ENCODE peak calls at places on chromosomes 2 and 18, in six cellular contexts. One of them, this sample, is unnamed.

GRCh38 chr2:70039366-70039765 is 47.9 kb upstream of the PCBP1 start:
- DNase-seq in fibroblast of the aortic adventitia: no peak
- DNase-seq in mucosa of descending colon: no peak
- DNase-seq in stimulated activated CD4-positive, alpha-beta T cell treated with anti-CD3 and anti-CD28 coated beads, Interleukin-15, amount 100 ng/mL, for 1 hour: no peak
- DNase-seq in Ammon's horn: no peak
- DNase-seq in NCI-H1694 treated with DMSO at 0.1 percent for 48 hours: no peak
- DNase-seq in this sample: no peak

GRCh38 chr2:27249891-27250651 is 12.8 kb downstream of the SLC30A3 start:
- DNase-seq in fibroblast of the aortic adventitia: peak; percentile 27
- DNase-seq in mucosa of descending colon: no peak
- DNase-seq in stimulated activated CD4-positive, alpha-beta T cell treated with anti-CD3 and anti-CD28 coated beads, Interleukin-15, amount 100 ng/mL, for 1 hour: no peak
- DNase-seq in Ammon's horn: peak; percentile 36
- DNase-seq in NCI-H1694 treated with DMSO at 0.1 percent for 48 hours: peak; percentile 38
- DNase-seq in this sample: no peak

GRCh38 chr18:45802814-45803492 is 22.5 kb upstream of the SIGLEC15 start:
- DNase-seq in fibroblast of the aortic adventitia: peak; percentile 99
- DNase-seq in mucosa of descending colon: no peak
- DNase-seq in stimulated activated CD4-positive, alpha-beta T cell treated with anti-CD3 and anti-CD28 coated beads, Interleukin-15, amount 100 ng/mL, for 1 hour: no peak
- DNase-seq in Ammon's horn: no peak
- DNase-seq in NCI-H1694 treated with DMSO at 0.1 percent for 48 hours: no peak
- DNase-seq in this sample: no peak

GRCh38 chr18:34492652-34493051 is 217.4 kb upstream of the DTNA start:
- DNase-seq in fibroblast of the aortic adventitia: no peak
- DNase-seq in mucosa of descending colon: no peak
- DNase-seq in stimulated activated CD4-positive, alpha-beta T cell treated with anti-CD3 and anti-CD28 coated beads, Interleukin-15, amount 100 ng/mL, for 1 hour: no peak
- DNase-seq in Ammon's horn: no peak
- DNase-seq in NCI-H1694 treated with DMSO at 0.1 percent for 48 hours: peak; percentile 12
- DNase-seq in this sample: no peak

GRCh38 chr2:239267411-239267941 is 133.3 kb downstream of the HDAC4 start:
- DNase-seq in fibroblast of the aortic adventitia: peak; percentile 90
- DNase-seq in mucosa of descending colon: peak; percentile 92
- DNase-seq in stimulated activated CD4-positive, alpha-beta T cell treated with anti-CD3 and anti-CD28 coated beads, Interleukin-15, amount 100 ng/mL, for 1 hour: peak; percentile 84
- DNase-seq in Ammon's horn: peak; percentile 72
- DNase-seq in NCI-H1694 treated with DMSO at 0.1 percent for 48 hours: no peak
- DNase-seq in this sample: peak; percentile 68

GRCh38 chr2:118850901-118851268 is 3.4 kb upstream of the EN1 start:
- DNase-seq in fibroblast of the aortic adventitia: no peak
- DNase-seq in mucosa of descending colon: no peak
- DNase-seq in stimulated activated CD4-positive, alpha-beta T cell treated with anti-CD3 and anti-CD28 coated beads, Interleukin-15, amount 100 ng/mL, for 1 hour: no peak
- DNase-seq in Ammon's horn: no peak
- DNase-seq in NCI-H1694 treated with DMSO at 0.1 percent for 48 hours: no peak
- DNase-seq in this sample: no peak

GRCh38 chr2:103402944-103403343 is 641.1 kb downstream of the TMEM182 start:
- DNase-seq in fibroblast of the aortic adventitia: no peak
- DNase-seq in mucosa of descending colon: no peak
- DNase-seq in stimulated activated CD4-positive, alpha-beta T cell treated with anti-CD3 and anti-CD28 coated beads, Interleukin-15, amount 100 ng/mL, for 1 hour: no peak
- DNase-seq in Ammon's horn: no peak
- DNase-seq in NCI-H1694 treated with DMSO at 0.1 percent for 48 hours: no peak
- DNase-seq in this sample: no peak

GRCh38 chr18:26496528-26496927 is 51.8 kb downstream of the KCTD1 start:
- DNase-seq in fibroblast of the aortic adventitia: no peak
- DNase-seq in mucosa of descending colon: no peak
- DNase-seq in stimulated activated CD4-positive, alpha-beta T cell treated with anti-CD3 and anti-CD28 coated beads, Interleukin-15, amount 100 ng/mL, for 1 hour: no peak
- DNase-seq in Ammon's horn: no peak
- DNase-seq in NCI-H1694 treated with DMSO at 0.1 percent for 48 hours: no peak
- DNase-seq in this sample: no peak

GRCh38 chr2:30688956-30689401 is 118.3 kb downstream of the CAPN13 start:
- DNase-seq in fibroblast of the aortic adventitia: no peak
- DNase-seq in mucosa of descending colon: no peak
- DNase-seq in stimulated activated CD4-positive, alpha-beta T cell treated with anti-CD3 and anti-CD28 coated beads, Interleukin-15, amount 100 ng/mL, for 1 hour: no peak
- DNase-seq in Ammon's horn: no peak
- DNase-seq in NCI-H1694 treated with DMSO at 0.1 percent for 48 hours: peak; percentile 76
- DNase-seq in this sample: no peak

GRCh38 chr2:40244251-40245010 is 207.5 kb downstream of the SLC8A1 start:
- DNase-seq in fibroblast of the aortic adventitia: peak; percentile 85
- DNase-seq in mucosa of descending colon: no peak
- DNase-seq in stimulated activated CD4-positive, alpha-beta T cell treated with anti-CD3 and anti-CD28 coated beads, Interleukin-15, amount 100 ng/mL, for 1 hour: no peak
- DNase-seq in Ammon's horn: peak; percentile 55
- DNase-seq in NCI-H1694 treated with DMSO at 0.1 percent for 48 hours: peak; percentile 68
- DNase-seq in this sample: no peak

GRCh38 chr2:219706823-219707281 is 79.4 kb downstream of the SLC4A3 start:
- DNase-seq in fibroblast of the aortic adventitia: peak; percentile 78
- DNase-seq in mucosa of descending colon: no peak
- DNase-seq in stimulated activated CD4-positive, alpha-beta T cell treated with anti-CD3 and anti-CD28 coated beads, Interleukin-15, amount 100 ng/mL, for 1 hour: no peak
- DNase-seq in Ammon's horn: no peak
- DNase-seq in NCI-H1694 treated with DMSO at 0.1 percent for 48 hours: no peak
- DNase-seq in this sample: no peak

GRCh38 chr2:15976334-15976733 is 36.0 kb downstream of the MYCN start:
- DNase-seq in fibroblast of the aortic adventitia: no peak
- DNase-seq in mucosa of descending colon: no peak
- DNase-seq in stimulated activated CD4-positive, alpha-beta T cell treated with anti-CD3 and anti-CD28 coated beads, Interleukin-15, amount 100 ng/mL, for 1 hour: no peak
- DNase-seq in Ammon's horn: no peak
- DNase-seq in NCI-H1694 treated with DMSO at 0.1 percent for 48 hours: no peak
- DNase-seq in this sample: no peak

GRCh38 chr2:3460161-3460560 is 59.2 kb downstream of the ADI1 start:
- DNase-seq in fibroblast of the aortic adventitia: no peak
- DNase-seq in mucosa of descending colon: no peak
- DNase-seq in stimulated activated CD4-positive, alpha-beta T cell treated with anti-CD3 and anti-CD28 coated beads, Interleukin-15, amount 100 ng/mL, for 1 hour: no peak
- DNase-seq in Ammon's horn: no peak
- DNase-seq in NCI-H1694 treated with DMSO at 0.1 percent for 48 hours: no peak
- DNase-seq in this sample: no peak

GRCh38 chr2:213723707-213724106 is 439.4 kb downstream of the SPAG16 start:
- DNase-seq in fibroblast of the aortic adventitia: no peak
- DNase-seq in mucosa of descending colon: no peak
- DNase-seq in stimulated activated CD4-positive, alpha-beta T cell treated with anti-CD3 and anti-CD28 coated beads, Interleukin-15, amount 100 ng/mL, for 1 hour: no peak
- DNase-seq in Ammon's horn: no peak
- DNase-seq in NCI-H1694 treated with DMSO at 0.1 percent for 48 hours: no peak
- DNase-seq in this sample: no peak

GRCh38 chr2:70990216-70990615 is 4.5 kb downstream of the TEX261 start:
- DNase-seq in fibroblast of the aortic adventitia: no peak
- DNase-seq in mucosa of descending colon: no peak
- DNase-seq in stimulated activated CD4-positive, alpha-beta T cell treated with anti-CD3 and anti-CD28 coated beads, Interleukin-15, amount 100 ng/mL, for 1 hour: no peak
- DNase-seq in Ammon's horn: no peak
- DNase-seq in NCI-H1694 treated with DMSO at 0.1 percent for 48 hours: no peak
- DNase-seq in this sample: no peak

GRCh38 chr2:236169741-236170654 is 1.8 kb upstream of the GBX2 start:
- DNase-seq in fibroblast of the aortic adventitia: no peak
- DNase-seq in mucosa of descending colon: no peak
- DNase-seq in stimulated activated CD4-positive, alpha-beta T cell treated with anti-CD3 and anti-CD28 coated beads, Interleukin-15, amount 100 ng/mL, for 1 hour: no peak
- DNase-seq in Ammon's horn: no peak
- DNase-seq in NCI-H1694 treated with DMSO at 0.1 percent for 48 hours: no peak
- DNase-seq in this sample: no peak

GRCh38 chr2:238270606-238271005 is 17.8 kb downstream of the PER2 start:
- DNase-seq in fibroblast of the aortic adventitia: no peak
- DNase-seq in mucosa of descending colon: peak; percentile 44
- DNase-seq in stimulated activated CD4-positive, alpha-beta T cell treated with anti-CD3 and anti-CD28 coated beads, Interleukin-15, amount 100 ng/mL, for 1 hour: no peak
- DNase-seq in Ammon's horn: no peak
- DNase-seq in NCI-H1694 treated with DMSO at 0.1 percent for 48 hours: no peak
- DNase-seq in this sample: no peak

GRCh38 chr18:21004721-21005120 is 106.9 kb downstream of the ROCK1 start:
- DNase-seq in fibroblast of the aortic adventitia: peak; percentile 96
- DNase-seq in mucosa of descending colon: no peak
- DNase-seq in stimulated activated CD4-positive, alpha-beta T cell treated with anti-CD3 and anti-CD28 coated beads, Interleukin-15, amount 100 ng/mL, for 1 hour: no peak
- DNase-seq in Ammon's horn: no peak
- DNase-seq in NCI-H1694 treated with DMSO at 0.1 percent for 48 hours: no peak
- DNase-seq in this sample: no peak

GRCh38 chr18:54387631-54388030 is 29.9 kb downstream of the C18orf54 start:
- DNase-seq in fibroblast of the aortic adventitia: no peak
- DNase-seq in mucosa of descending colon: no peak
- DNase-seq in stimulated activated CD4-positive, alpha-beta T cell treated with anti-CD3 and anti-CD28 coated beads, Interleukin-15, amount 100 ng/mL, for 1 hour: no peak
- DNase-seq in Ammon's horn: no peak
- DNase-seq in NCI-H1694 treated with DMSO at 0.1 percent for 48 hours: no peak
- DNase-seq in this sample: no peak

GRCh38 chr2:129466389-129466788 is 513.1 kb upstream of the RAB6C start:
- DNase-seq in fibroblast of the aortic adventitia: no peak
- DNase-seq in mucosa of descending colon: no peak
- DNase-seq in stimulated activated CD4-positive, alpha-beta T cell treated with anti-CD3 and anti-CD28 coated beads, Interleukin-15, amount 100 ng/mL, for 1 hour: no peak
- DNase-seq in Ammon's horn: no peak
- DNase-seq in NCI-H1694 treated with DMSO at 0.1 percent for 48 hours: no peak
- DNase-seq in this sample: no peak

GRCh38 chr2:1883476-1883875 is 139.2 kb upstream of the PXDN start:
- DNase-seq in fibroblast of the aortic adventitia: no peak
- DNase-seq in mucosa of descending colon: no peak
- DNase-seq in stimulated activated CD4-positive, alpha-beta T cell treated with anti-CD3 and anti-CD28 coated beads, Interleukin-15, amount 100 ng/mL, for 1 hour: no peak
- DNase-seq in Ammon's horn: no peak
- DNase-seq in NCI-H1694 treated with DMSO at 0.1 percent for 48 hours: no peak
- DNase-seq in this sample: no peak

GRCh38 chr2:161178756-161179155 is 18.5 kb downstream of the TANK start:
- DNase-seq in fibroblast of the aortic adventitia: no peak
- DNase-seq in mucosa of descending colon: no peak
- DNase-seq in stimulated activated CD4-positive, alpha-beta T cell treated with anti-CD3 and anti-CD28 coated beads, Interleukin-15, amount 100 ng/mL, for 1 hour: no peak
- DNase-seq in Ammon's horn: no peak
- DNase-seq in NCI-H1694 treated with DMSO at 0.1 percent for 48 hours: no peak
- DNase-seq in this sample: no peak

GRCh38 chr18:6672909-6673308 is 56.6 kb upstream of the ARHGAP28 start:
- DNase-seq in fibroblast of the aortic adventitia: no peak
- DNase-seq in mucosa of descending colon: no peak
- DNase-seq in stimulated activated CD4-positive, alpha-beta T cell treated with anti-CD3 and anti-CD28 coated beads, Interleukin-15, amount 100 ng/mL, for 1 hour: no peak
- DNase-seq in Ammon's horn: no peak
- DNase-seq in NCI-H1694 treated with DMSO at 0.1 percent for 48 hours: no peak
- DNase-seq in this sample: no peak

This sample was measured in esophagus squamous epithelium.